ENCODE peak calls at places on chromosomes 13 and 19, in eight cellular contexts. E, L, P, D, U, N, T and Q are unnamed samples. For H3K4me1, H3K27me3 and H3K36me3, the result is how much of the 10 kb centered on the place peaks cover.

GRCh38 chr19:8161135-8161646 is 11.8 kb upstream of the FBN3 start:
- DNase-seq in L (no peak), N (no peak), P (peak), D (no peak), E (no peak), U (no peak), T (peak), Q (no peak)

GRCh38 chr13:108920137-108920536 is 290.7 kb downstream of the MYO16 start:
- DNase-seq in P (no peak), E (no peak), U (no peak), T (no peak), L (no peak), N (no peak), D (no peak), Q (no peak)

GRCh38 chr13:48783831-48784230 is 130.1 kb downstream of the CYSLTR2 start:
- DNase-seq in U (no peak), E (no peak), L (no peak), D (no peak), N (no peak), T (no peak), P (no peak), Q (no peak)

GRCh38 chr19:47381653-47382279 is 32.7 kb downstream of the DHX34 start:
- DNase-seq in N (no peak), T (no peak), U (no peak), D (no peak), P (no peak), L (no peak), E (no peak), Q (no peak)

GRCh38 chr19:39301021-39301420 is 4.8 kb downstream of the IFNL1 start:
- DNase-seq in U (no peak), P (no peak), L (no peak), E (no peak), N (no peak), T (no peak), D (no peak), Q (no peak)

GRCh38 chr13:73872397-73872796 is 261.8 kb downstream of the KLF12 start:
- DNase-seq in P (no peak), U (no peak), D (no peak), E (no peak), L (no peak), T (no peak), N (no peak), Q (no peak)

GRCh38 chr13:27174766-27175455 is 3.3 kb upstream of the USP12 start:
- DNase-seq in E (no peak), D (no peak), L (no peak), P (no peak), U (no peak), N (no peak), T (no peak), Q (no peak)

GRCh38 chr13:86445584-86446140 is 646.4 kb upstream of the SLITRK6 start:
- DNase-seq in L (no peak), P (no peak), D (no peak), E (no peak), T (peak), N (no peak), U (no peak), Q (no peak)

GRCh38 chr19:49981603-49982593 is 20.9 kb upstream of the SIGLEC11 start:
- DNase-seq in N (no peak), D (no peak), E (no peak), U (no peak), L (no peak), T (no peak), P (no peak), Q (no peak)

GRCh38 chr13:41942462-41943094 is 18.3 kb downstream of the VWA8 start:
- DNase-seq in P (peak), D (no peak), U (no peak), T (peak), N (no peak), E (no peak), L (no peak), Q (no peak)

GRCh38 chr19:46728693-46729339 is 11.9 kb upstream of the PRKD2 start:
- DNase-seq in P (peak), E (peak), N (no peak), L (peak), T (peak), D (no peak), U (no peak), Q (no peak)

GRCh38 chr19:4957981-4958380 is 10.9 kb upstream of the KDM4B start:
- DNase-seq in U (no peak), D (no peak), T (no peak), N (no peak), E (no peak), L (no peak), P (no peak), Q (no peak)

GRCh38 chr13:35781044-35781443 is 304.6 kb upstream of the MAB21L1 start:
- DNase-seq in T (no peak), E (no peak), D (no peak), U (no peak), N (no peak), L (no peak), P (no peak), Q (no peak)

GRCh38 chr19:7628589-7629311 is 595 bp downstream of the XAB2 start:
- DNase-seq in E (no peak), N (no peak), D (no peak), T (no peak), U (no peak), L (no peak), P (no peak), Q (no peak)

GRCh38 chr19:38135150-38135998 is 88.6 kb downstream of the DPF1 start:
- DNase-seq in T (no peak), E (no peak), P (no peak), N (no peak), D (no peak), L (no peak), U (peak), Q (no peak)

GRCh38 chr19:56133858-56134654 is 7.0 kb upstream of the ZNF444 start:
- DNase-seq in P (no peak), N (no peak), D (no peak), E (no peak), U (no peak), T (peak), L (no peak), Q (no peak)

GRCh38 chr13:24261566-24261965 is 47.8 kb upstream of the C1QTNF9 start:
- DNase-seq in U (no peak), E (no peak), P (no peak), D (peak), T (no peak), N (no peak), L (no peak), Q (no peak)

GRCh38 chr19:47331931-47332547 is at the start of gene C5AR2:
- DNase-seq in P (no peak), D (no peak), T (no peak), L (no peak), U (no peak), N (no peak), E (no peak), Q (no peak)

GRCh38 chr19:56253737-56254136 is 18.8 kb upstream of the EDDM13 start:
- DNase-seq in D (no peak), N (peak), E (no peak), U (no peak), P (peak), T (peak), L (no peak), Q (no peak)

GRCh38 chr13:33616130-33616529 is 201.8 kb upstream of the RFC3 start:
- DNase-seq in D (no peak), U (no peak), E (no peak), P (no peak), T (no peak), L (no peak), N (no peak), Q (no peak)

GRCh38 chr19:49422407-49423277 is 599 bp downstream of the PTH2 start:
- DNase-seq in P (peak), L (no peak), E (no peak), N (no peak), D (no peak), U (no peak), T (no peak), Q (no peak)

GRCh38 chr13:43200307-43200706 is 176.9 kb downstream of the DNAJC15 start:
- DNase-seq in N (no peak), E (no peak), T (no peak), D (no peak), L (no peak), P (no peak), U (no peak), Q (no peak)

GRCh38 chr19:29318581-29318980 is 105.6 kb upstream of the UQCRFS1 start:
- DNase-seq in L (no peak), E (no peak), T (no peak), N (no peak), D (no peak), P (no peak), U (no peak), Q (no peak)

GRCh38 chr13:101511161-101511560 is 58.7 kb downstream of the ITGBL1 start:
- DNase-seq in P (no peak), N (no peak), E (no peak), L (no peak), T (peak), D (no peak), U (no peak), Q (no peak)

GRCh38 chr19:51142119-51142518 is at the start of gene SIGLEC7:
- DNase-seq in P (no peak), D (peak), N (no peak), U (peak), T (no peak), E (peak), L (peak), Q (no peak)

GRCh38 chr19:46218160-46218559 is 11.4 kb upstream of the IGFL1 start:
- DNase-seq in T (peak), N (no peak), P (peak), E (no peak), D (no peak), L (no peak), U (no peak), Q (no peak)

GRCh38 chr13:106633321-106633720 is 65.4 kb upstream of the ARGLU1 start:
- DNase-seq in L (peak), E (no peak), N (no peak), T (no peak), U (no peak), P (no peak), D (no peak), Q (no peak)

GRCh38 chr13:100521912-100522490 is 66.6 kb downstream of the GGACT start:
- DNase-seq in L (no peak), T (no peak), E (no peak), D (no peak), U (no peak), P (no peak), N (no peak), Q (no peak)

GRCh38 chr13:93318538-93318937 is 91.9 kb downstream of the GPC6 start:
- DNase-seq in T (peak), N (no peak), P (peak), L (no peak), D (no peak), U (no peak), E (no peak), Q (no peak)

GRCh38 chr13:59680429-59681024 is 483.2 kb downstream of the DIAPH3 start:
- DNase-seq in P (peak), T (peak), N (no peak), E (no peak), D (no peak), L (no peak), U (no peak), Q (no peak)

GRCh38 chr13:50678464-50679162 is 164.9 kb downstream of the DLEU7 start:
- DNase-seq in L (no peak), N (no peak), P (no peak), U (no peak), T (peak), E (no peak), D (no peak), Q (no peak)

GRCh38 chr19:17555929-17556813 is 722 bp downstream of the COLGALT1 start:
- DNase-seq in U (peak), E (peak), L (peak), T (peak), P (peak), D (no peak), N (no peak), Q (peak)

GRCh38 chr19:45767881-45768643 is 990 bp downstream of the SIX5 start:
- DNase-seq in N (no peak), E (peak), P (peak), U (peak), D (peak), T (peak), L (peak), Q (no peak)

GRCh38 chr13:108963846-108964600 is 334.6 kb downstream of the MYO16 start:
- DNase-seq in L (no peak), T (peak), E (no peak), N (no peak), D (no peak), P (no peak), U (no peak), Q (no peak)

GRCh38 chr19:31408460-31409124 is 59.4 kb upstream of the TSHZ3 start:
- DNase-seq in N (no peak), D (no peak), P (no peak), E (no peak), T (peak), U (no peak), L (peak), Q (no peak)

GRCh38 chr19:35959968-35960320 is 23.8 kb downstream of the LRFN3 start:
- DNase-seq in T (no peak), D (no peak), U (no peak), N (no peak), E (no peak), L (no peak), P (no peak), Q (no peak)

GRCh38 chr19:35959040-35959967 is 23.1 kb downstream of the LRFN3 start:
- DNase-seq in U (no peak), L (no peak), P (no peak), D (no peak), N (no peak), E (no peak), T (no peak), Q (no peak)

GRCh38 chr19:35960432-35960972 is 24.3 kb downstream of the LRFN3 start:
- DNase-seq in N (no peak), T (no peak), L (no peak), P (no peak), E (no peak), D (no peak), U (no peak), Q (no peak)

GRCh38 chr19:35958660-35959039 is 22.5 kb downstream of the LRFN3 start:
- DNase-seq in D (no peak), P (no peak), T (no peak), E (no peak), N (no peak), L (no peak), U (no peak), Q (no peak)

DNA sequence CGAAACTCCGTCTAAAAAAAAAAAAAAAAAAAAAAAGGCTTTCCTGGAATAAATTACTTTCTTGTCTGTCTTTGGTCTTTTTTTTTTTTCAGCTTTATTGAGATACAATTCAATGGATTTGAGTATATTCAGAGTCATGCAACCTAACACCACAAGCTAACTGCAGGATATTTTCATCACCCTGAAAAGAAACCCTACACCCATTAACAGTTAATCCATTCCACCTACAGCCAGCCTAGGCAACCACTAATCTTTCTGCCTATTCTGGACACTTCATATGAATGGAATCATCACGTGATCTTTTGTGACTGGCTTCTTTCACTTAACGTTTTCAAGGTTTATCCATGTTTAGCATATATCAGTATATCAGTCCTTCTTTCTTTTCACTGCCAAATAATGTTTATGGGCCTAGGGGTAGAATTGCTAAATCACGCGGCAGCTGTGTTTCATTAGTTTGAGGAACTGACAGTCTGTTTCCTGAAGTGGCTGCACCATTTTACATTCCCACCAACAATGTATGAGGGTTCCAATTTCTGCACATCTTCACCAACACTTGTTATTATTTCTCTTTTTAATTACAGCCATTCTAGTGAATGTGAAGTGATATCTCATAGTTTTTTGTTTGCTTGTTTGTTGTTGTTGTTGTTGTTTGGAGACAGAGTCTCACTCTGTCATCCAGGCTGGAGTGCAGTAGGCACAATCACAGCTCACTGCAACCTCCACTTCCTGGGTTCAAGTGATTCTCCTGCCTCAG is 19.9 kb downstream of the LRFN3 start:
- DNase-seq in U (no peak), D (no peak), P (no peak), L (no peak), N (no peak), E (no peak), T (no peak), Q (no peak)
- H3K4me1 ChIP-seq in U (under half), D (under half), P (under half), L (under half), N (under half), E (under half), T (under half), Q (under half)

GRCh38 chr13:110777251-110777820 is 63.8 kb downstream of the ING1 start:
- DNase-seq in T (no peak), P (no peak), D (no peak), U (no peak), N (no peak), E (no peak), L (no peak), Q (no peak)

GRCh38 chr13:110782185-110782584 is 68.7 kb downstream of the ING1 start:
- DNase-seq in N (no peak), E (no peak), P (no peak), T (no peak), D (no peak), L (no peak), U (no peak), Q (no peak)

GRCh38 chr13:110779046-110779445 is 65.5 kb downstream of the ING1 start:
- DNase-seq in D (no peak), U (no peak), P (no peak), N (no peak), T (no peak), E (no peak), L (no peak), Q (no peak)

GRCh38 chr13:110784748-110785147 is 71.2 kb downstream of the ING1 start:
- DNase-seq in P (no peak), D (no peak), L (no peak), T (no peak), U (no peak), E (no peak), N (no peak), Q (no peak)

DNA sequence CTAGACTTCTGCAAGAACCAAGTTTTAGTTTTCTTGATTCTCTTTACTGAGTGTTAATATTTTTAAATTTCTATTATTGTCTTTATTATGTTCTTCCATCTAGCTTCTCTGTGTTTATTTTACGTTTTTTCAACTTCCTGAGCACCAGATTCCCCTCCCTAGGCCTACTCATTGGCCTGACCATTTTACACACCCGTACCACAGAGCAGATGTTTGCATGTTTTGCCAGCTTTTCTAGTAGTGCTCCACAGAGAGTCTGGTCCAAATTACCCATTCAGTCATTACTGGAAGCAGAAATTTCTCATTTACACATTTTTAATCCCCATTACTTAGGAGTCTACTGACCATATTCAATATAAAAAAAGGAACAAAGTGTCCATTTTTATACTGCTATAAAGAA is 66.9 kb downstream of the ING1 start:
- DNase-seq in P (no peak), U (no peak), E (no peak), T (no peak), L (no peak), N (no peak), D (no peak), Q (no peak)
- H3K27me3 ChIP-seq in P (under half), U (under half), E (under half), T (under half), L (under half), N (under half), D (under half), Q (under half)

GRCh38 chr19:10184636-10185035 is 10.1 kb downstream of the DNMT1 start:
- DNase-seq in T (peak), D (no peak), P (no peak), L (no peak), U (no peak), E (no peak), N (no peak), Q (no peak)
- H3K36me3 ChIP-seq in T (under half), D (under half), P (under half), L (under half), U (under half), E (under half), N (under half), Q (under half)

GRCh38 chr19:938233-938923 is 12.5 kb downstream of the ARID3A start:
- DNase-seq in T (no peak), N (no peak), P (no peak), L (no peak), U (no peak), D (no peak), E (no peak), Q (no peak)

GRCh38 chr19:934197-934840 is 8.5 kb downstream of the ARID3A start:
- DNase-seq in T (no peak), N (no peak), U (no peak), E (no peak), P (no peak), L (no peak), D (no peak), Q (no peak)

GRCh38 chr19:934865-935422 is 9.1 kb downstream of the ARID3A start:
- DNase-seq in U (peak), D (no peak), N (no peak), E (peak), L (peak), T (peak), P (no peak), Q (peak)

GRCh38 chr19:933553-933882 is 7.7 kb downstream of the ARID3A start:
- DNase-seq in E (no peak), L (no peak), N (no peak), D (no peak), P (no peak), U (no peak), T (no peak), Q (no peak)

GRCh38 chr19:936175-936546 is 10.3 kb downstream of the ARID3A start:
- DNase-seq in E (no peak), U (no peak), P (no peak), N (no peak), L (no peak), T (no peak), D (no peak), Q (no peak)
- H3K4me1 ChIP-seq in E (under half), U (under half), P (under half), N (under half), L (under half), T (under half), D (half or more), Q (half or more)

GRCh38 chr19:3359850-3360493 is 6.4 kb upstream of the NFIC start:
- DNase-seq in U (no peak), N (no peak), E (no peak), D (no peak), T (no peak), L (no peak), P (peak), Q (no peak)
- H3K27me3 ChIP-seq in U (under half), N (under half), E (under half), D (under half), T (under half), L (under half), P (half or more), Q (under half)